ENCODE peak calls at places on chromosome 14, in nine cellular contexts. Q, E, Z, X, A, B, T, J and G are unnamed samples.

GRCh38 chr14:39184628-39185255 is 9.7 kb downstream of the PNN start:
- DNase-seq in Q (no peak), E (no peak), Z (no peak), X (no peak), A (no peak), B (no peak), T (no peak), J (no peak), G (no peak)

GRCh38 chr14:100239200-100239839 is 376 bp downstream of the YY1 start:
- DNase-seq in Q (no peak), E (no peak), Z (no peak), X (no peak), A (no peak), B (no peak), T (no peak), J (peak), G (no peak)

GRCh38 chr14:50052517-50052916 is 63.9 kb downstream of the VCPKMT start:
- DNase-seq in Q (no peak), E (no peak), Z (no peak), X (no peak), A (no peak), B (no peak), T (no peak), J (no peak), G (no peak)

GRCh38 chr14:81476816-81477215 is 56.8 kb downstream of the SEL1L start:
- DNase-seq in Q (no peak), E (no peak), Z (no peak), X (no peak), A (no peak), B (no peak), T (no peak), J (no peak), G (no peak)

GRCh38 chr14:101833045-101833444 is 71.5 kb downstream of the PPP2R5C start:
- DNase-seq in Q (no peak), E (no peak), Z (no peak), X (no peak), A (no peak), B (no peak), T (no peak), J (no peak), G (no peak)

GRCh38 chr14:99832326-99832725 is 39.1 kb downstream of the EML1 start:
- DNase-seq in Q (no peak), E (no peak), Z (no peak), X (no peak), A (no peak), B (no peak), T (no peak), J (no peak), G (no peak)

GRCh38 chr14:105913221-105913620 is 386.8 kb downstream of the TMEM121 start:
- DNase-seq in Q (no peak), E (no peak), Z (no peak), X (no peak), A (no peak), B (no peak), T (no peak), J (no peak), G (no peak)

GRCh38 chr14:73460691-73461127 is 2.4 kb upstream of the NUMB start:
- DNase-seq in Q (no peak), E (peak), Z (peak), X (no peak), A (no peak), B (peak), T (no peak), J (no peak), G (peak)

GRCh38 chr14:104102282-104102914 is 16.9 kb downstream of the ASPG start:
- DNase-seq in Q (peak), E (no peak), Z (no peak), X (no peak), A (no peak), B (no peak), T (no peak), J (no peak), G (no peak)

GRCh38 chr14:72451081-72451972 is 442.6 kb downstream of the DPF3 start:
- DNase-seq in Q (no peak), E (no peak), Z (peak), X (no peak), A (peak), B (peak), T (no peak), J (peak), G (peak)

GRCh38 chr14:32078030-32078793 is 1.1 kb downstream of the ARHGAP5 start:
- DNase-seq in Q (peak), E (no peak), Z (peak), X (no peak), A (no peak), B (peak), T (no peak), J (no peak), G (peak)

GRCh38 chr14:22497671-22498093 is 91.3 kb downstream of the DAD1 start:
- DNase-seq in Q (no peak), E (no peak), Z (no peak), X (no peak), A (no peak), B (no peak), T (no peak), J (no peak), G (no peak)

GRCh38 chr14:64746298-64747250 is 42.4 kb downstream of the PLEKHG3 start:
- DNase-seq in Q (no peak), E (no peak), Z (no peak), X (no peak), A (no peak), B (peak), T (no peak), J (no peak), G (no peak)

GRCh38 chr14:52599974-52600373 is 47.3 kb downstream of the GPR137C start:
- DNase-seq in Q (no peak), E (no peak), Z (no peak), X (no peak), A (no peak), B (no peak), T (no peak), J (no peak), G (no peak)